ENCODE peak calls at places on chromosomes 12 and 14, in seven cellular contexts. C, P, Y, T, A, G and M are unnamed samples.

GRCh38 chr12:86613306-86613705 is 357.1 kb upstream of the MGAT4C start:
- DNase-seq in C (no peak), P (no peak), Y (no peak), T (no peak), A (no peak), G (no peak), M (no peak)

GRCh38 chr14:59630281-59630963 is 53.8 kb upstream of the CCDC175 start:
- DNase-seq in C (peak; percentile 68), P (no peak), Y (peak; percentile 41), T (no peak), A (no peak), G (no peak), M (peak; percentile 3)

GRCh38 chr12:101829639-101830390 is 944 bp downstream of the GNPTAB start:
- DNase-seq in C (no peak), P (no peak), Y (no peak), T (no peak), A (no peak), G (no peak), M (no peak)

GRCh38 chr14:105485720-105486332 is 860 bp upstream of the CRIP1 start:
- DNase-seq in C (peak; percentile 83), P (no peak), Y (no peak), T (no peak), A (no peak), G (no peak), M (no peak)

GRCh38 chr14:83416476-83416875 is 1882.8 kb upstream of the SEL1L start:
- DNase-seq in C (no peak), P (no peak), Y (no peak), T (no peak), A (no peak), G (no peak), M (no peak)

GRCh38 chr14:51004801-51005526 is 60.7 kb upstream of the PYGL start:
- DNase-seq in C (no peak), P (peak; percentile 51), Y (no peak), T (no peak), A (no peak), G (peak; percentile 41), M (peak; percentile 80)

GRCh38 chr12:118345355-118345754 is 27.4 kb downstream of the TAOK3 start:
- DNase-seq in C (no peak), P (no peak), Y (no peak), T (no peak), A (no peak), G (no peak), M (no peak)

GRCh38 chr14:65359503-65359902 is 53.0 kb upstream of the FUT8 start:
- DNase-seq in C (no peak), P (peak; percentile 59), Y (no peak), T (no peak), A (no peak), G (peak; percentile 38), M (peak; percentile 66)

GRCh38 chr12:76259660-76260389 is 88.4 kb downstream of the BBS10 start:
- DNase-seq in C (no peak), P (peak; percentile 94), Y (no peak), T (no peak), A (no peak), G (peak; percentile 91), M (peak; percentile 94)

GRCh38 chr12:72011374-72011773 is 72.7 kb downstream of the TPH2 start:
- DNase-seq in C (no peak), P (peak; percentile 7), Y (no peak), T (no peak), A (no peak), G (peak; percentile 3), M (no peak)

GRCh38 chr12:112839386-112839972 is 47.9 kb downstream of the RPH3A start:
- DNase-seq in C (no peak), P (peak; percentile 47), Y (no peak), T (no peak), A (no peak), G (peak; percentile 70), M (peak; percentile 45)

GRCh38 chr12:90102957-90103652 is 394.5 kb upstream of the ATP2B1 start:
- DNase-seq in C (no peak), P (peak; percentile 53), Y (no peak), T (no peak), A (no peak), G (peak; percentile 47), M (peak; percentile 61)

GRCh38 chr12:52913424-52913821 is 8.5 kb upstream of the KRT8 start:
- DNase-seq in C (no peak), P (no peak), Y (no peak), T (no peak), A (no peak), G (no peak), M (no peak)

GRCh38 chr12:6310771-6311610 is 509 bp downstream of the PLEKHG6 start:
- DNase-seq in C (peak; percentile 89), P (no peak), Y (peak; percentile 49), T (no peak), A (no peak), G (no peak), M (no peak)
- H3K4me3 ChIP-seq in C (peak overlapping the region; percentile 45), P (peak overlapping the region; percentile 11), Y (peak overlapping the region; percentile 46), T (peak overlapping the region; percentile 40), A (peak overlapping the region; percentile 40), G (no peak overlapping the region), M (no peak overlapping the region)

DNA sequence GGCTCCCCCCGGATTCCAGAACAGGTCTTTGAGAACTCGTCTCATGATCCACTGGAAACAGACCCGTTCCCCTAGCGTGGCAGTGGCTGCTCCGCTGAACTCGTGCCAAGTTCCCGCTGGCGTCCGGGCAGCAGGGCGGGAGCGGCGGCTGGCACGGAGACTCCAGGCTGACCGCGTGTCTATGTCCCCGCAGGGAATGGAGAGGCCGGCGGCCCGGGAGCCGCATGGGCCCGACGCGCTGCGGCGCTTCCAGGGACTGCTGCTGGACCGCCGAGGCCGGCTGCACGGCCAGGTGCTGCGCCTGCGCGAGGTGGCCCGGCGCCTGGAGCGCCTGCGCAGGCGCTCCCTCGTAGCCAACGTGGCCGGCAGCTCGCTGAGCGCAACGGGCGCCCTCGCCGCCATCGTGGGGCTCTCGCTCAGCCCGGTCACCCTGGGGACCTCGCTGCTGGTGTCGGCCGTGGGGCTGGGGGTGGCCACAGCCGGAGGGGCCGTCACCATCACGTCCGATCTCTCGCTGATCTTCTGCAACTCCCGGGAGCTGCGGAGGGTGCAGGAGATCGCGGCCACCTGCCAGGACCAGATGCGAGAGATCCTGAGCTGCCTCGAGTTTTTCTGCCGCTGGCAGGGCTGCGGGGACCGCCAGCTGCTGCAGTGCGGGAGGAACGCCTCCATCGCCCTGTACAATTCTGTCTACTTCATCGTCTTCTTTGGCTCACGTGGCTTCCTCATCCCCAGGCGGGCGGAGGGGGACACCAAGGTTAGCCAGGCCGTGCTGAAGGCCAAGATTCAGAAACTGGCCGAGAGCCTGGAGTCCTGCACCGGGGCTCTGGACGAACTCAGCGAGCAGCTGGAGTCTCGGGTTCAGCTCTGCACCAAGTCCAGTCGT is 1.5 kb downstream of the APOLD1 start:
- DNase-seq in C (peak; percentile 73), P (peak; percentile 81), Y (peak; percentile 87), T (peak; percentile 92), A (peak; percentile 75), G (peak; percentile 81), M (peak; percentile 74)
- TF ChIP-seq CTCF in C (no peak), P (no peak), Y (peak; percentile 35), T (peak; percentile 17), A (peak; percentile 52), G (no peak), M (no peak)

DNA sequence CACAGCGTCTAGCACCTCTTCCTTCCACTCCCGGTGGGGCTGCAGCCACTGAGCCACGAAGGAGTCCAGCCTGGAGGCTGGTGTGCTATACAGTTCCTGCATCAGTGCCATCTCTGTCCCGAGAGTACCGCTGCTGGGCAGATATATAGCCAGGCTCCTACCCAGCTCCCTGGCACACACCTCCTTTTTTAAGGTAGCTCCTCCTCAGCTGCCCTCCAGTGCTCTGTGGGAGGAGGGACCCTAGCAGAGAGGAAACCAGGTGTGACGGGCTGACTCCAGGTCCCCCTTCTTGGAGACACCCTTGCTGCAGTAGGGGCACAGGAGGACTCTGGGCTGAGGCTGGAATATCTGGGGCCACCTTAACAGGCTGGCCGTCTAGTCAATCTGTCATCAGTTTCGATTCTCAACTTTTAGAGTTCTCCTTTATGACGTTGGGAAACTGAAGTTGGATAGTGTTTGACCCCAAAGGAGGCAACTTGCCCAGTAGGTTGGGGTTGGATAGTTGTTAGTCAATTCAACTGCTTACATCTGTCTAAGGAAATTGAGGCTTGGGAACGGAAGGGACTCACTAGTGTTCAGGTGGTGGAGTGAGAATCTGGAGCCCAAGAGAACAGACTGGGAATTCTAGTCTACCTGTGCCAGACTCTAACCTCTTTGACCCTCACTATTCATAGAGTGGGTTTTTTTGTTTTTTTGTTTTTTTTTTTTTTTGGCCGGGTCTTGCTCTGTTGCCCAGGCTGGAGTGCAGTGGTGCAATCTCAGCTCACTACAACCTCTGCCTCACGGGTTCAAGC is at the start of gene OASL:
- DNase-seq in C (no peak), P (no peak), Y (peak; percentile 69), T (peak; percentile 76), A (peak; percentile 23), G (peak; percentile 68), M (peak; percentile 89)
- H3K4me3 ChIP-seq in C (no peak within 1 kb of the TSS), P (no peak within 1 kb of the TSS), Y (peak within 1 kb of the TSS; percentile 62), T (peak within 1 kb of the TSS; percentile 60), A (peak within 1 kb of the TSS; percentile 45), G (peak within 1 kb of the TSS; percentile 41), M (peak within 1 kb of the TSS; percentile 36)

GRCh38 chr12:43106355-43106754 is 445.6 kb downstream of the ADAMTS20 start:
- DNase-seq in C (no peak), P (no peak), Y (no peak), T (no peak), A (no peak), G (no peak), M (no peak)

GRCh38 chr12:43105426-43105981 is 446.5 kb downstream of the ADAMTS20 start:
- DNase-seq in C (no peak), P (no peak), Y (no peak), T (no peak), A (no peak), G (no peak), M (no peak)

GRCh38 chr12:43103866-43104265 is 448.1 kb downstream of the ADAMTS20 start:
- DNase-seq in C (no peak), P (no peak), Y (no peak), T (no peak), A (no peak), G (no peak), M (no peak)

GRCh38 chr12:43102506-43103269 is 449.3 kb downstream of the ADAMTS20 start:
- DNase-seq in C (no peak), P (no peak), Y (no peak), T (no peak), A (no peak), G (no peak), M (no peak)

DNA sequence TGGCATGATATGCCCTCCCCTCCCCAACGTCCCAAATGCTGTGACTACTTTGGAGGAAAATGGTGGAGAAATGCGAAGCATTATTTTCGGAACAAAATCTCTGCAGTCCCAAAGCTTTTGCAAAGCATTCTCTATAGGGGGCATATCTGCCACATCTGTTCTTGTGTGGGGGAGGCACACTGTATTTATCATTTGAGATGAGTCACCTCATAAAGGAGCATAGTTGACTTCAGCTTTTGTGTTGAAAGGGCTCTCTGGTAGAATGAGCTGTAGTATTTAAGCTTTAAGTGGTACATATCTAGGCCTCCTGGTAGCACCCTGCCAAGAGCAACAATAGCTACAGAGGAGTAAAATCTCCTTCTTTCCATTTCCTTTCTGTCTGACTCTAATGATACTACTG is 447.5 kb downstream of the ADAMTS20 start:
- DNase-seq in C (no peak), P (peak; percentile 64), Y (no peak), T (no peak), A (no peak), G (no peak), M (peak; percentile 80)
- TF ChIP-seq CTCF in C (no peak), P (no peak), Y (no peak), T (no peak), A (no peak), G (no peak), M (no peak)